ENCODE peak calls at places on chromosomes 3 and 15, in seven cellular contexts. J is A673, W is stomach, X is breast epithelium, U is testis, E is spleen, G is tibial artery. O is an unnamed sample. For H3K9me3, the result is how much of the 10 kb centered on the place peaks cover.

GRCh38 chr15:45417303-45417950 is 39.1 kb upstream of the GATM start:
- DNase-seq in J (no peak), W (no peak), X (no peak), U (no peak), E (no peak), G (no peak), O (no peak)

GRCh38 chr15:78604420-78604819 is 16.4 kb downstream of the CHRNA3 start:
- DNase-seq in J (no peak), W (no peak), X (no peak), U (no peak), E (no peak), G (no peak), O (no peak)

GRCh38 chr15:45326776-45327175 is 51.6 kb downstream of the GATM start:
- DNase-seq in J (peak), W (no peak), X (no peak), U (no peak), E (no peak), G (no peak), O (no peak)

GRCh38 chr3:58938057-58938456 is 111.8 kb downstream of the CFAP20DC start:
- DNase-seq in J (no peak), W (no peak), X (no peak), U (no peak), E (no peak), G (no peak), O (no peak)

GRCh38 chr3:4644954-4645353 is 151.8 kb downstream of the ITPR1 start:
- DNase-seq in J (no peak), W (no peak), X (no peak), U (no peak), E (no peak), G (no peak), O (no peak)

GRCh38 chr3:49701388-49702077 is 12.2 kb downstream of the RNF123 start:
- DNase-seq in J (no peak), W (no peak), X (no peak), U (no peak), E (no peak), G (no peak), O (no peak)

GRCh38 chr3:147153830-147154539 is 252.4 kb downstream of the ZIC4 start:
- DNase-seq in J (no peak), W (no peak), X (no peak), U (no peak), E (no peak), G (no peak), O (no peak)

GRCh38 chr3:14514323-14514720 is 25.8 kb downstream of the GRIP2 start:
- DNase-seq in J (no peak), W (no peak), X (no peak), U (no peak), E (peak), G (no peak), O (no peak)

GRCh38 chr15:100114100-100114499 is 227.7 kb downstream of the ADAMTS17 start:
- DNase-seq in J (no peak), W (no peak), X (peak), U (peak), E (peak), G (peak), O (no peak)

GRCh38 chr15:72231847-72232461 is 964 bp upstream of the PKM start:
- DNase-seq in J (peak), W (peak), X (no peak), U (peak), E (no peak), G (peak), O (peak)

GRCh38 chr3:23810342-23811116 is 4.8 kb downstream of the UBE2E1 start:
- DNase-seq in J (peak), W (peak), X (no peak), U (peak), E (peak), G (peak), O (peak)

GRCh38 chr15:38672814-38673292 is 108.2 kb upstream of the RASGRP1 start:
- DNase-seq in J (no peak), W (no peak), X (no peak), U (no peak), E (peak), G (no peak), O (no peak)

GRCh38 chr15:40489274-40490175 is 18.7 kb downstream of the CHST14 start:
- DNase-seq in J (no peak), W (no peak), X (no peak), U (peak), E (no peak), G (no peak), O (no peak)

GRCh38 chr3:129343643-129344360 is 65.1 kb downstream of the HMCES start:
- DNase-seq in J (peak), W (peak), X (no peak), U (peak), E (no peak), G (no peak), O (peak)

GRCh38 chr3:50340404-50341329 is at the start of gene RASSF1:
- DNase-seq in J (no peak), W (peak), X (no peak), U (peak), E (peak), G (peak), O (peak)

GRCh38 chr15:37218351-37218916 is 118.1 kb upstream of the MEIS2 start:
- DNase-seq in J (no peak), W (no peak), X (no peak), U (no peak), E (no peak), G (no peak), O (no peak)

GRCh38 chr3:14879161-14879888 is 60.6 kb downstream of the FGD5 start:
- DNase-seq in J (peak), W (no peak), X (no peak), U (no peak), E (peak), G (no peak), O (peak)

DNA sequence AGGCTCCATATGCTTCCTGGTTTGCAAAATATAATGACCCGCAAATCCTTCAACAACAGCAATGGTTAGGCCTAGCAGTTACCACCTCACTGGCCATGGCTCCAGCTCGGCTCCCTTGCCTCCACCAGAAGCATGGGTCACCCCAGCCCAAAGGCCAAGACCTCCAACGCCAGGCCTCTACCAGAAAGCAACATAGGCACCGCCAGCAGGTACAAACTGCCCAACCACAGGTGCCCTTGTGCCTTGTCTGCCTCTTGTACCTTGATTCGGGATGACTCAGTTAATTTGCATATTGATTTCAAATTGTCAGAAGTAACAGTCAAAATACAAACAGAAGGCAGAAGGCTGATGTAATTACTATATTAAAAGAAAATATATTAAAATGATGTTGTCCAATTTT is 124.7 kb downstream of the IL5RA start:
- DNase-seq in J (no peak), W (no peak), X (no peak), U (no peak), E (no peak), G (no peak), O (no peak)
- H3K9me3 ChIP-seq in J (under half), W (under half), X (under half), U (under half), E (under half), G (under half), O (under half)

GRCh38 chr15:91268510-91268909 is 168.5 kb downstream of the SV2B start:
- DNase-seq in J (peak), W (no peak), X (no peak), U (no peak), E (no peak), G (no peak), O (no peak)
- TF ChIP-seq CTCF in J (peak), W (no peak), X (no peak), U (no peak), E (no peak), G (no peak), O (no peak)

DNA sequence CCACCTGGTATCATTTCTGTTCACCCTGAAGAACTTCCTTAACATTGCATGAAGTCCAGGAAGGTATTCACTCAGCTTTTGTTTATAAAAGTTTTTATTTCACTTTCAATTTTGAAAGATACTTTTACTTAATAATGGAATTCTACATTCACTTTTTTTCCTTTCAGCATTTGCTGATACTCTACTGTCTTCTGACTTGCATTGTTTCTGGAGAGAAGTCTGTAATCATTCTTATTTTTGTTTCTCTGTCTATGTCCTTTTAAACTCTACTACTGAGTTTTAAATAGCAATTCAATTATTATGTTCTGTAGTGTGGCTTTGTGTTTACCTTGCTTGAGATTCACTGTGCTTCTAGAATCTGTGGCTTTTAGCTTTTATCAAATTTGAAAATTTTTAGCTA is 42.4 kb downstream of the MYL3 start:
- DNase-seq in J (no peak), W (no peak), X (no peak), U (no peak), E (no peak), G (no peak), O (no peak)
- H3K9me3 ChIP-seq in J (under half), W (under half), X (under half), U (under half), E (under half), G (under half), O (under half)

GRCh38 chr3:143970773-143971366 is 753 bp upstream of the DIPK2A start:
- DNase-seq in J (no peak), W (peak), X (peak), U (peak), E (peak), G (peak), O (peak)
- TF ChIP-seq CTCF in J (no peak), W (no peak), X (no peak), U (peak), E (no peak), G (no peak), O (no peak)

GRCh38 chr3:120536642-120537041 is 59.5 kb upstream of the NDUFB4 start:
- DNase-seq in J (peak), W (no peak), X (no peak), U (no peak), E (no peak), G (no peak), O (no peak)
- H3K9me3 ChIP-seq in J (under half), W (under half), X (under half), U (under half), E (under half), G (under half), O (under half)

GRCh38 chr15:75023194-75024101 is at the start of gene PPCDC:
- DNase-seq in J (peak), W (peak), X (peak), U (peak), E (peak), G (peak), O (peak)
- TF ChIP-seq CTCF in J (no peak), W (no peak), X (no peak), U (no peak), E (peak), G (no peak), O (no peak)

GRCh38 chr3:62373714-62374333 is 474 bp upstream of the FEZF2 start:
- DNase-seq in J (no peak), W (no peak), X (no peak), U (no peak), E (no peak), G (no peak), O (no peak)
- H3K9me3 ChIP-seq in J (under half), W (under half), X (under half), U (under half), E (under half), G (under half), O (under half)

DNA sequence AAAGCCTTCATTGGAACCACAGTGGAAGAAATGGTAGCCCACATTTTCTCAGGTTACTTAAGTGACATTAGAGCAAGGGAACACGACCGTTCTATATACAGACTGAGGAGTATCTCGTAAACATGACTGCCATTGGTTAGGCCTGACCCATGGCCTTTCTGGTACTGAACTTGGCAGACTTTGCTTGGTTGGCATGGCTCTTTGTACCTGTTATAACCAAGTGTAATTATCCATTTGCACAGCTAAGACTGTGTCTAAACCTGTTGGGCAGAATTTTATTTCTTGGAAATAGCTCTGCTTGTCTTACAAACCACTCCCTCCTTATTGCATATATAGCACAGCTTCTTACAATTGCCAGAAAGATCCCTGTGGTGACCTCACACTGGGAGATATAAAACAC is 106.9 kb downstream of the P2RY1 start:
- DNase-seq in J (peak), W (no peak), X (no peak), U (no peak), E (no peak), G (no peak), O (no peak)
- TF ChIP-seq CTCF in J (no peak), W (no peak), X (no peak), U (no peak), E (no peak), G (no peak), O (no peak)

DNA sequence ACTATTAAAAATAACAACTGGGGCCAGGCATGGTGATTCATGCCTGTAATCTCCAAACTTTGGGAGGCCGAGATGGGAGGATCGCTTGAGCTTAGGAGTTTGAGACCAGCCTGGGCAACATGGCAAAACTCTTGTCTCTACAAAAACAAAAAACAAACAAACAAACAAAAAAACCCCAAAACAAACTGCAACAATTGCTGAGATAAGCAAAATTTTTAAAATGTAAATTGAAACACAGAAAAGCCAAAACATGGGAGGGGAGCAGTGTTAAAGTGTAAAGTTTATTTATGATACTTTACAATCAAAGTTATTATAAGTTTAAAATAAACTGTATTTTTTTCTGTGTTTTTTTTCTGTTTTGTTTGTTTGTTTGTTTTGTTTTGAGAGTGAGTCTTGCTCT is 207.7 kb downstream of the PCCB start:
- DNase-seq in J (no peak), W (no peak), X (no peak), U (no peak), E (no peak), G (no peak), O (no peak)
- H3K9me3 ChIP-seq in J (under half), W (under half), X (under half), U (under half), E (under half), G (under half), O (under half)

GRCh38 chr15:68278345-68279217 is 1.0 kb downstream of the FEM1B start:
- DNase-seq in J (peak), W (no peak), X (no peak), U (peak), E (peak), G (no peak), O (peak)
- TF ChIP-seq CTCF in J (peak), W (no peak), X (no peak), U (no peak), E (peak), G (peak), O (peak)